ENCODE peak calls at places on chromosomes 13 and 19, in six cellular contexts. K is left ventricle myocardium inferior; O is effector memory CD4-positive, alpha-beta T cell; G is HCT116; M is heart left ventricle; F is pancreas. Y is an unnamed sample. For H3K9me3, the result is how much of the 10 kb centered on the place peaks cover.

GRCh38 chr13:46598820-46599180 is 45.8 kb downstream of the LRCH1 start:
- DNase-seq in M (no peak), F (no peak), G (no peak), O (no peak), K (no peak), Y (no peak)

GRCh38 chr19:558770-559439 is 13.5 kb upstream of the BSG start:
- DNase-seq in F (no peak), K (no peak), O (no peak), G (no peak), M (no peak), Y (no peak)

GRCh38 chr13:27619093-27619705 is 1.1 kb downstream of the LNX2 start:
- DNase-seq in M (no peak), F (no peak), O (no peak), G (no peak), K (no peak), Y (no peak)

GRCh38 chr19:43901395-43902390 is 33.4 kb downstream of the ZNF45 start:
- DNase-seq in M (peak), O (peak), G (no peak), K (peak), F (peak), Y (peak)

GRCh38 chr13:99174533-99175100 is 26.0 kb upstream of the UBAC2 start:
- DNase-seq in O (no peak), F (no peak), K (no peak), G (no peak), M (no peak), Y (no peak)

GRCh38 chr13:107066355-107066754 is 498.4 kb upstream of the ARGLU1 start:
- DNase-seq in M (no peak), G (no peak), F (no peak), O (no peak), K (no peak), Y (no peak)

GRCh38 chr13:34124912-34125311 is 307.0 kb downstream of the RFC3 start:
- DNase-seq in K (no peak), M (no peak), F (no peak), G (no peak), O (no peak), Y (no peak)

GRCh38 chr13:44128522-44128921 is 245.1 kb upstream of the SERP2 start:
- DNase-seq in G (no peak), O (no peak), M (peak), F (no peak), K (peak), Y (no peak)

GRCh38 chr13:80047406-80047805 is 293.5 kb downstream of the SPRY2 start:
- DNase-seq in K (no peak), G (no peak), O (no peak), M (no peak), F (no peak), Y (no peak)

GRCh38 chr13:27958928-27959539 is 10.1 kb downstream of the CDX2 start:
- DNase-seq in M (no peak), O (no peak), G (no peak), K (no peak), F (no peak), Y (no peak)

GRCh38 chr13:71217827-71218226 is 649.2 kb downstream of the DACH1 start:
- DNase-seq in O (no peak), G (no peak), F (no peak), K (no peak), M (no peak), Y (no peak)

GRCh38 chr19:1235625-1236538 is 1.9 kb downstream of the CBARP start:
- DNase-seq in O (no peak), M (no peak), G (no peak), F (no peak), K (no peak), Y (no peak)

GRCh38 chr13:112464720-112465119 is 88.6 kb downstream of the SPACA7 start:
- DNase-seq in O (no peak), F (no peak), M (no peak), G (no peak), K (no peak), Y (no peak)

GRCh38 chr13:23883255-23883654 is 5.9 kb downstream of the MIPEP start:
- DNase-seq in O (no peak), M (no peak), G (no peak), F (no peak), K (no peak), Y (no peak)

GRCh38 chr13:114143806-114144605 is 11.6 kb upstream of the RASA3 start:
- DNase-seq in O (no peak), F (peak), K (no peak), M (peak), G (peak), Y (no peak)

GRCh38 chr13:28273919-28274318 is 135.6 kb downstream of the PAN3 start:
- DNase-seq in M (no peak), G (no peak), K (no peak), O (no peak), F (no peak), Y (no peak)

GRCh38 chr13:111550062-111550461 is 229.6 kb downstream of the TEX29 start:
- DNase-seq in G (no peak), O (no peak), K (no peak), F (no peak), M (no peak), Y (no peak)

GRCh38 chr19:18651300-18651699 is 14.5 kb downstream of the KLHL26 start:
- DNase-seq in F (no peak), K (no peak), M (no peak), G (no peak), O (no peak), Y (no peak)

GRCh38 chr19:17021793-17022590 is 4.6 kb downstream of the CPAMD8 start:
- DNase-seq in G (no peak), O (no peak), M (no peak), F (no peak), K (no peak), Y (no peak)

GRCh38 chr13:109569938-109570711 is 216.3 kb downstream of the IRS2 start:
- DNase-seq in M (no peak), K (no peak), O (no peak), G (no peak), F (no peak), Y (no peak)

GRCh38 chr13:110464547-110465343 is 96.8 kb downstream of the RAB20 start:
- DNase-seq in O (no peak), G (no peak), M (no peak), K (no peak), F (no peak), Y (no peak)

GRCh38 chr13:40345149-40345514 is 321.3 kb downstream of the FOXO1 start:
- DNase-seq in M (no peak), O (no peak), G (no peak), K (no peak), F (no peak), Y (no peak)

GRCh38 chr13:79519252-79519651 is 38.3 kb downstream of the NDFIP2 start:
- DNase-seq in M (no peak), K (no peak), G (no peak), F (no peak), O (no peak), Y (no peak)

GRCh38 chr19:38685666-38686529 is 38.4 kb downstream of the ACTN4 start:
- DNase-seq in K (no peak), O (peak), G (peak), F (peak), M (no peak), Y (no peak)

GRCh38 chr19:52034051-52034728 is 6.0 kb upstream of the ZNF614 start:
- DNase-seq in O (no peak), F (no peak), M (no peak), K (no peak), G (no peak), Y (no peak)

DNA sequence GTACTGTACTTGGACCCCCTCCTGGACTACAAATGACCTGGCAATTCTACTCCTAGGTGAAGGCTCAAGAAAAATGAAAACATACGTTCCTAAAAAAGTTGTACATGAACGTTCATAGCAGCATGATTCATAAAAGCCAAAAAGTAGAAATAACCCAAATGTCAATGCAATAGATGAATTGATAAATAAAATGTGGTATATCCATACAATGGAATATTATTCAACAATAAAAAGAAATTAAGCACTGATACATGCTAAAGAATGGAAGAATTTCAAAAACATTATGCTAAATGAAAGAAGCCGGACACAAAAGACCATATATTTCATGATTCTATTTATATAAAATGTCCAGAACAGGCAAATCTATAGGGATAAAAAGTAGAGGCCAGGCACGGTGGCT is 9.5 kb downstream of the ZNF432 start:
- DNase-seq in G (no peak), F (no peak), O (no peak), K (no peak), M (no peak), Y (no peak)
- H3K9me3 ChIP-seq in G (under half), F (under half), O (half or more), K (half or more), M (half or more), Y (half or more)

GRCh38 chr13:95957331-95957730 is 95.9 kb downstream of the UGGT2 start:
- DNase-seq in O (no peak), G (no peak), M (no peak), F (no peak), K (no peak), Y (no peak)
- H3K9me3 ChIP-seq in O (under half), G (under half), M (under half), F (under half), K (under half), Y (under half)

GRCh38 chr19:3482507-3483225 is 575 bp downstream of the SMIM44 start:
- DNase-seq in F (peak), O (no peak), G (no peak), K (no peak), M (no peak), Y (no peak)

GRCh38 chr19:3480383-3481091 is at the start of gene SMIM24:
- DNase-seq in K (no peak), M (no peak), F (peak), G (no peak), O (no peak), Y (no peak)

GRCh38 chr19:3479819-3480215 is 508 bp downstream of the SMIM24 start:
- DNase-seq in G (no peak), O (no peak), M (no peak), F (no peak), K (no peak), Y (peak)

GRCh38 chr19:3483226-3483628 is at the start of gene SMIM44:
- DNase-seq in K (no peak), G (no peak), O (no peak), M (no peak), F (no peak), Y (no peak)

DNA sequence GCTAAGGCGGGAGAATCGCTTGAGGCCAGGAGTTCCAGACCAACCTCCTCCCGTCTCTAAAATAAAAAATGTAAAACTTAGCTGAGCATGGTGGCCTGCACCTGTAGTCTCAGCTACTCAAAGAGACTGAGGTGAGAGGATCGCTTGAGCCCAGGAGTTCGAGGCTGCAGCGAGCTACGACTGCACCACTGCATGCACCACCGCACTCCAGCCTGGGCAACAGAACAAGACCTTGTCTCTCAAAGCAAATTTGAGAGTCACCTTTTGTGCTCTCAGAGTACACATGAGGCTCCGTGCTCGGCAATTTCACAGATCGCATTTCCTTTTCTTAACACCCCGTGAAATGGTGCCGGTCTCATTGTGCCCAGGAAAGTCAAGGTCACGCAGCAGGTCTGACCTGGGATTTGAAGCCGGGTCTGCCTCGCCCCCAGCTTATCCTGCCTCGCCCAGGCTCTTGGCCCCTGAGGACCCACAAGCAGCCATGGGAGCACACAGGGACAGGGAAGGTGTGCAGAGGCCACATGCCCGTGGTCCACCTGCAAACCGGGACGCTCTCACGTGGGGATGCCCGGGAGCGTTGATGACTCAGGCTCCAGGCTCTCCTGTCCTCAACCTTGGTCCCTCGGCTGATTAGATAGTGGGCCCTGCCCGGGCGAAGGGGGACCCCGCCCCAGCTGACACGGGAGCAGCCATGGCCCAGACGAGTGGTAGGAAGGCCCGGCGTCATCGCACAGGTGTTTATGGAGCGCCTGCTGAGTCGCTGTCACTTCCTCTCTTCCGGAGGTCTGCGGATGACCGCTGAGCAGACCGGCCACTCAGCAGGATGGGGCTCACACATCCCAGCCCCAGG is 1.1 kb upstream of the SMIM24 start:
- DNase-seq in F (no peak), G (no peak), O (no peak), M (no peak), K (no peak), Y (no peak)
- H3K9me3 ChIP-seq in F (under half), G (under half), O (under half), M (under half), K (under half), Y (under half)

GRCh38 chr19:40217027-40217810 is 965 bp downstream of the TTC9B start:
- DNase-seq in O (no peak), M (no peak), G (peak), F (peak), K (no peak), Y (no peak)
- H3K9me3 ChIP-seq in O (under half), M (under half), G (under half), F (under half), K (under half), Y (under half)

GRCh38 chr19:5477451-5478215 is 22.4 kb downstream of the ZNRF4 start:
- DNase-seq in O (no peak), K (no peak), G (no peak), M (no peak), F (no peak), Y (no peak)
- H3K9me3 ChIP-seq in O (under half), K (under half), G (under half), M (under half), F (under half), Y (under half)